ENCODE peak calls at places on chromosomes 5 and 9, in five cellular contexts. L, D, H, P and G are unnamed samples.

GRCh38 chr5:102889033-102889432 is 133.9 kb downstream of the PAM start:
- DNase-seq in D (no peak), L (no peak), P (no peak), H (no peak), G (no peak)

GRCh38 chr5:39491210-39491609 is 66.4 kb upstream of the DAB2 start:
- DNase-seq in D (no peak), H (no peak), P (peak; percentile 10), L (no peak), G (no peak)

GRCh38 chr5:171309526-171310333 is 682 bp downstream of the TLX3 start:
- DNase-seq in D (no peak), L (no peak), H (peak; percentile 78), P (no peak), G (no peak)

GRCh38 chr9:21558627-21559401 is 76.7 kb upstream of the IFNE start:
- DNase-seq in H (no peak), D (no peak), L (peak; percentile 9), P (no peak), G (no peak)

GRCh38 chr9:79592736-79593493 is 21.1 kb downstream of the TLE4 start:
- DNase-seq in D (no peak), L (no peak), H (no peak), P (no peak), G (peak; percentile 47)

GRCh38 chr9:93254061-93254481 is 70.1 kb downstream of the WNK2 start:
- DNase-seq in D (no peak), L (no peak), P (no peak), H (peak; percentile 22), G (no peak)

GRCh38 chr9:34371886-34372597 is 4.7 kb downstream of the MYORG start:
- DNase-seq in P (no peak), L (no peak), H (no peak), D (no peak), G (no peak)

GRCh38 chr9:106859957-106860715 is 2.8 kb upstream of the ZNF462 start:
- DNase-seq in H (peak; percentile 86), L (peak; percentile 60), D (peak; percentile 63), P (no peak), G (no peak)

GRCh38 chr5:33297760-33298216 is 143.0 kb upstream of the TARS1 start:
- DNase-seq in P (no peak), L (no peak), D (no peak), H (peak; percentile 33), G (no peak)

GRCh38 chr5:56585466-56585865 is 229.9 kb upstream of the MAP3K1 start:
- DNase-seq in P (no peak), D (peak; percentile 26), L (no peak), H (no peak), G (no peak)

GRCh38 chr9:128689820-128690683 is 1.0 kb downstream of the SET start:
- DNase-seq in L (peak; percentile 41), D (no peak), P (peak; percentile 74), H (peak; percentile 45), G (no peak)

GRCh38 chr9:37968228-37968672 is 64.3 kb upstream of the SLC25A51 start:
- DNase-seq in P (no peak), L (no peak), H (no peak), D (peak; percentile 57), G (no peak)

GRCh38 chr9:21392270-21392669 is 7.1 kb upstream of the IFNA2 start:
- DNase-seq in P (peak; percentile 67), H (peak; percentile 68), D (peak; percentile 59), L (no peak), G (no peak)

GRCh38 chr9:35108461-35108860 is 5.5 kb upstream of the STOML2 start:
- DNase-seq in L (no peak), H (no peak), P (no peak), D (no peak), G (no peak)

GRCh38 chr9:34929506-34930102 is 28.5 kb upstream of the PHF24 start:
- DNase-seq in D (peak; percentile 32), L (peak; percentile 23), H (peak; percentile 68), P (peak; percentile 83), G (peak; percentile 47)

GRCh38 chr5:53335115-53335514 is 145.3 kb upstream of the FST start:
- DNase-seq in H (peak; percentile 53), L (no peak), D (peak; percentile 48), P (no peak), G (no peak)

GRCh38 chr5:164649266-164649665 is 1143.8 kb downstream of the MAT2B start:
- DNase-seq in D (peak; percentile 21), H (no peak), L (no peak), P (no peak), G (no peak)

GRCh38 chr9:112103405-112103804 is 71.7 kb downstream of the SUSD1 start:
- DNase-seq in P (no peak), L (no peak), D (no peak), H (no peak), G (no peak)

GRCh38 chr5:146409081-146409671 is 38.0 kb upstream of the TCERG1 start:
- DNase-seq in D (peak; percentile 43), L (peak; percentile 9), P (peak; percentile 20), H (no peak), G (no peak)

GRCh38 chr9:114065304-114065703 is 12.8 kb downstream of the AMBP start:
- DNase-seq in L (no peak), D (no peak), H (peak; percentile 6), P (no peak), G (no peak)

DNA sequence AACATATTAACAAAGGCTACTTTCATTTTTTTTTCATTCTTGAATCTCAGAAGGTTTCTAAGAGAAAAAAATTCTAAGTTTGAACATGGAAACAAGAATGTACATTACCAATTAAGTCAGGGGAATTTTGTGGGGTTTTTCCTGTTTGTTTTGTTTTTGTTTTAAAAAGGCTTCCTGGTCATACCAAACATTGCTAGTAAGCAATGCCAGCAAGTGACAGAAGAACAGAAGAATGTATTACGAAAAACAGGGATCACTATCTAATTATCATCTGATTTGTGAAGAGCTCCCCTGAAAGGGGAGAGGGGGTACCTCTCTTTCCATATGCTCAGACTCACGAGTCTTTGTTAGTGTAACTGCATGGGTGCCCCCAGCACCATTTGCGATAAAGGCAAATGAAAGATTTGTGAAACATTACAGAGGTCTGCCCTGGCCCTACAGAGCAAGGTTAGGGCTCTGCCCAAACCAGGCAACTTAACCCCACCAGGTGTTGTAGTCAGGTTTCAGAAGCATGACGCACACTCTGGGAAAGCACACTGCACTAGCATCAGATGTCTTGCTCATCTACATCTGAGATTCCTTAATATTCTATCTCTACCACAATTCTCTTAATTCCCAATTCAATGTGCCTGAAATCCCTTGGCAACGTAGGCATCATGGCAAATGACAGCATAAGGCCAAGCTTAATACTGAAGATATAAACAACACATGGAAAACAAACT is 268.2 kb downstream of the MLLT3 start:
- DNase-seq in H (no peak), P (no peak), L (no peak), D (no peak), G (peak; percentile 74)
- H3K4me2 ChIP-seq in H (no peak overlapping the region), P (no peak overlapping the region), L (no peak overlapping the region), D (no peak overlapping the region), G (peak overlapping the region; percentile 58)

DNA sequence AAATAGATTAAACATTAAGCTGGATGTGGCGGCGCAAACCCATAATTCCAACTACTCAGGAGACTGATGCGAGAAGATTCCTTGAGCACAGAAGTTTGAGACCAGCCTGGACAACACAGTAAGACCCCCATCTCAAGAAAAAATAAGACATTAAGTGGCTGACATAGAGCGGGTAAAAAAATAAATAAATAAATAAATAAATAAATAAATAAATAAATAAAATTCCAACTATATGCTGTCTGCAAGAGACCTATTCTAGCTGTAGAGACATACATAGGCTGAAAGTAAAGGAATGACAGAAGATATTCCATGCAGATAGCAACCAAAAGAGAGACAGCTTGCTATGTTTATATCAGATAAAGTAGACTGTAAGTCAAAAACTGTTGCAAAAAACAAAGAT is 17.4 kb upstream of the SH3TC2 start:
- DNase-seq in L (no peak), H (no peak), P (no peak), D (no peak), G (no peak)
- H3K4me2 ChIP-seq in L (no peak overlapping the region), H (no peak overlapping the region), P (no peak overlapping the region), D (no peak overlapping the region), G (no peak overlapping the region)

GRCh38 chr9:69249337-69249736 is 75.3 kb downstream of the TJP2 start:
- DNase-seq in P (peak; percentile 25), H (no peak), D (peak; percentile 15), L (no peak), G (no peak)

GRCh38 chr9:69250681-69251080 is 74.3 kb upstream of the ENTREP1 start:
- DNase-seq in L (no peak), P (peak; percentile 1), H (no peak), D (no peak), G (no peak)

GRCh38 chr9:69253057-69253456 is 72.0 kb upstream of the ENTREP1 start:
- DNase-seq in L (no peak), P (no peak), H (no peak), D (no peak), G (no peak)

GRCh38 chr9:69254223-69254622 is 70.8 kb upstream of the ENTREP1 start:
- DNase-seq in P (no peak), D (no peak), H (no peak), L (no peak), G (no peak)

DNA sequence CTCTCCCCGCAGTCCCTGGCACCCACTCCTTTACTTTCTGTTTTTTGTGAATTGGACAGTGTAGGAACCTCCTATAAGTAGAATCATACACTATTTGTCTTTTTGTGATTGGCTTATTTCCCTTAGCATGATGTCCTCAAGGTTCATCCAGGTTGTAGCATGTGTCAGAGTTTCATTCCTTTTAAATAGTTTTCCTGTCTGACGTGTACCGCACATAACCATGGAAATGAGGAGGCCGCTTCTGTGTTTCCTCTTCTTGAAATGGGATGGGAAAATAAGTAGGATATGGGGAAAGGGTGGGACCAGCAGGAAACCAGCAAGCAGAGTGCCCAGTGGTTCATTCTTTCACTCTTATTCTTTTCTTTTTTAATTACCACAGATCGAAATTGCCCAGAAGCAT is 72.6 kb upstream of the ENTREP1 start:
- DNase-seq in L (no peak), D (no peak), H (no peak), P (no peak), G (no peak)
- H3K4me2 ChIP-seq in L (no peak overlapping the region), D (no peak overlapping the region), H (no peak overlapping the region), P (no peak overlapping the region), G (no peak overlapping the region)

GRCh38 chr5:154386952-154387629 is 58.7 kb upstream of the SAP30L start:
- DNase-seq in L (no peak), P (no peak), D (no peak), H (no peak), G (no peak)

GRCh38 chr5:154385236-154385512 is 60.6 kb upstream of the SAP30L start:
- DNase-seq in L (no peak), P (peak; percentile 81), H (no peak), D (no peak), G (no peak)

GRCh38 chr5:154388842-154389241 is 57.0 kb upstream of the SAP30L start:
- DNase-seq in P (no peak), D (no peak), H (no peak), L (no peak), G (no peak)

GRCh38 chr5:154380263-154380662 is 65.5 kb upstream of the SAP30L start:
- DNase-seq in P (no peak), D (no peak), L (no peak), H (no peak), G (no peak)

DNA sequence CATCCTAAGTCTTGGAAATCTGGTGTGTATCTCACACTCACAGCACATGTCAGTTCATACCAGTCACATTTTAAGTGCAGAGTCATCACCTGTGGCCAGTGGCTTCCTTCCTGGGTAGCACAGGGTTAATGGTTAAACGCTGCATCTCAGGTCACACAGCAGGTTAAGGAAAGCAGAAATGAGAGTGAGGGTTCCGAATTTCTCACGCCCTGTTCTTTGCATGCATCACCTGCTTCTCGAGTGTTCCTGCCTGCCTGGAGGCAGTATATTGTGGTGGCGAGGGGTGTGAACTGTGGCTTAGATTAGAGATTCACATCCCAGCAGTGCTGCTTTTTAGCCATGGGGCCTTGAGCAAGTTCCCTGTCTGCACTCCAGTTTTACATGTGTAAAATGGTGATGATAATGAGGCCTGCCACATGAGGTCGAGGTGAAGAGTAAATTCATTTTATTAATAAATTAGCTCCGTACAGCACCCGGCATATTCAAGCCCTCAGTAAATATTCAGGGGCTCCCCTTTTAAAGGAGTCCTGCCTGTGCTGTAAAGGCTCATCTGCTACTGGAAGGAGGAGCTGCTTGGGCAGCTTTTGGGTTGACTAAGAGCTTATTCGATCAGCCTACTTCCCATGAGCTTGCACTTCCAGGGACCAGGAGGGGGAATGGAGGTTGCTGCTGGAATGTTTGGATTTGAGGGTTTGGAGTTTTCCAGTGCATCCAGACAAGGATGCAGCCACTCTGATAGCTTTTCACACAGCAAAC is 61.1 kb upstream of the SAP30L start:
- DNase-seq in H (no peak), L (no peak), D (no peak), P (peak; percentile 85), G (peak; percentile 73)
- H3K4me2 ChIP-seq in H (no peak overlapping the region), L (no peak overlapping the region), D (no peak overlapping the region), P (peak overlapping the region; percentile 65), G (peak overlapping the region; percentile 1)